ENCODE peak calls at places on chromosome 15, in nine cellular contexts. F, D, N, V, R, P, Q, T and W are unnamed samples.
A peak's percentile ranks its signal among the peaks of the same experiment; 100 is the strongest.

GRCh38 chr15:93241696-93242585 is 152.9 kb upstream of the RGMA start:
- DNase-seq in N (no peak), D (no peak), T (no peak), P (no peak), Q (no peak), V (no peak), R (no peak), F (no peak), W (no peak)

GRCh38 chr15:68674975-68675374 is 96.2 kb downstream of the CORO2B start:
- DNase-seq in P (no peak), R (peak; percentile 52), Q (no peak), N (peak; percentile 40), T (no peak), D (no peak), F (no peak), V (no peak), W (no peak)

GRCh38 chr15:82539690-82540054 is 585 bp downstream of the RPS17 start:
- DNase-seq in Q (no peak), F (no peak), R (no peak), D (no peak), T (no peak), N (no peak), P (peak; percentile 67), V (peak; percentile 26), W (no peak)

GRCh38 chr15:91517491-91518200 is 335.9 kb upstream of the SLCO3A1 start:
- DNase-seq in T (no peak), V (no peak), N (peak; percentile 65), F (no peak), D (no peak), P (no peak), R (no peak), Q (no peak), W (no peak)

GRCh38 chr15:48667701-48668100 is 22.2 kb upstream of the FBN1 start:
- DNase-seq in R (no peak), N (no peak), T (no peak), D (no peak), V (no peak), P (no peak), Q (no peak), F (no peak), W (no peak)

GRCh38 chr15:48766196-48766595 is 44.7 kb downstream of the CEP152 start:
- DNase-seq in D (no peak), P (no peak), T (no peak), V (no peak), N (no peak), R (no peak), Q (no peak), F (no peak), W (no peak)

GRCh38 chr15:65939901-65940617 is 70.8 kb downstream of the RAB11A start:
- DNase-seq in Q (no peak), R (no peak), D (no peak), P (no peak), F (no peak), T (no peak), N (peak; percentile 85), V (peak; percentile 23), W (peak; percentile 89)

GRCh38 chr15:39270976-39271375 is 309.9 kb upstream of the THBS1 start:
- DNase-seq in T (no peak), V (no peak), P (no peak), D (no peak), Q (no peak), R (no peak), F (no peak), N (peak; percentile 80), W (no peak)

GRCh38 chr15:42203891-42204290 is 4.2 kb downstream of the VPS39 start:
- DNase-seq in F (no peak), R (no peak), T (no peak), D (no peak), P (no peak), Q (no peak), N (no peak), V (no peak), W (no peak)

GRCh38 chr15:92068121-92068520 is 214.6 kb downstream of the SLCO3A1 start:
- DNase-seq in F (no peak), R (no peak), N (no peak), T (peak; percentile 4), V (no peak), D (no peak), P (no peak), Q (no peak), W (no peak)

GRCh38 chr15:40747685-40748631 is 7.1 kb downstream of the RMDN3 start:
- DNase-seq in T (peak; percentile 86), Q (no peak), F (no peak), R (no peak), D (no peak), V (peak; percentile 46), P (no peak), N (no peak), W (no peak)

GRCh38 chr15:44780608-44781007 is 44.3 kb downstream of the TRIM69 start:
- DNase-seq in Q (no peak), D (no peak), V (no peak), N (no peak), F (no peak), R (no peak), P (no peak), T (no peak), W (no peak)

GRCh38 chr15:69232144-69232543 is 66.6 kb upstream of the PAQR5 start:
- DNase-seq in R (no peak), T (no peak), V (peak; percentile 46), F (no peak), D (no peak), N (peak; percentile 60), Q (no peak), P (no peak), W (no peak)

GRCh38 chr15:90571063-90571541 is 41.4 kb downstream of the CRTC3 start:
- DNase-seq in T (no peak), D (peak; percentile 54), F (no peak), P (no peak), Q (no peak), V (no peak), N (no peak), R (no peak), W (no peak)

GRCh38 chr15:78156653-78157052 is 7.5 kb downstream of the IDH3A start:
- DNase-seq in T (no peak), N (peak; percentile 44), F (no peak), Q (no peak), V (no peak), P (no peak), R (no peak), D (no peak), W (no peak)
- TF ChIP-seq CTCF in T (no peak), N (no peak), F (no peak), Q (no peak), V (no peak), P (no peak), R (no peak), D (no peak), W (no peak)

GRCh38 chr15:64841258-64842098 is at the start of gene PLEKHO2:
- DNase-seq in F (peak; percentile 95), Q (peak; percentile 92), T (peak; percentile 99), V (peak; percentile 97), N (peak; percentile 87), P (peak; percentile 95), D (peak; percentile 96), R (peak; percentile 97), W (peak; percentile 93)
- TF ChIP-seq CTCF in F (peak; percentile 12), Q (peak; percentile 36), T (peak; percentile 44), V (peak; percentile 45), N (no peak), P (no peak), D (peak; percentile 5), R (no peak), W (peak; percentile 25)

DNA sequence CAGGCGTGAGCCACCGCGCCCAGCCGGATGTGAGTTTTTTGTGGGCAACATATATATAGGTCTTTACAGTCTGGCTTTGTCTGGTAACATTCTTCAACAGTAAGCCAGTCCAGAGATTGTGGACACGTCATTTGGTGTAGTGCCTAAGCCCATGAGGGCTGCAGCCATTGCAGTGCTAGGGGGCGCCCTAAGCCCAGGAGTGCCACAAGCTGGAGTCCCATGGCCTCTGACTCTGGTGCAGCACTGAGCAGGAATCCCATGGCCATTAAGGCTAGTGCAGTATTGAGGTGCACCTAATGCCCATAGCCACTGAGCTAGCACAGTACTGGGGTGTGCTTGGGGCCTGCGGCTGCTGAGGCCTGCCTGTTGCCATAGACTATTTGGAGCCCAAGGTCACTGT is 136.4 kb upstream of the NDN start:
- DNase-seq in P (no peak), R (no peak), F (peak; percentile 25), Q (no peak), D (no peak), V (no peak), T (no peak), N (no peak), W (no peak)
- TF ChIP-seq CTCF in P (no peak), R (no peak), F (no peak), Q (no peak), D (no peak), V (no peak), T (no peak), N (no peak), W (no peak)

GRCh38 chr15:84747423-84748273 is 744 bp upstream of the ZNF592 start:
- DNase-seq in R (peak; percentile 73), F (peak; percentile 83), Q (peak; percentile 66), P (peak; percentile 92), T (peak; percentile 93), D (peak; percentile 85), V (peak; percentile 73), N (peak; percentile 81), W (peak; percentile 82)

GRCh38 chr15:84752195-84752594 is 3.8 kb downstream of the ZNF592 start:
- DNase-seq in T (no peak), N (no peak), Q (no peak), D (no peak), V (no peak), F (no peak), P (no peak), R (no peak), W (no peak)

GRCh38 chr15:84750583-84751092 is 2.2 kb downstream of the ZNF592 start:
- DNase-seq in F (no peak), T (no peak), V (no peak), Q (no peak), R (peak; percentile 50), P (no peak), N (no peak), D (no peak), W (peak; percentile 18)

GRCh38 chr15:84748274-84749110 is at the start of gene ZNF592:
- DNase-seq in F (peak; percentile 84), T (peak; percentile 94), D (peak; percentile 88), V (peak; percentile 77), N (peak; percentile 66), Q (peak; percentile 59), P (peak; percentile 92), R (peak; percentile 82), W (peak; percentile 93)

DNA sequence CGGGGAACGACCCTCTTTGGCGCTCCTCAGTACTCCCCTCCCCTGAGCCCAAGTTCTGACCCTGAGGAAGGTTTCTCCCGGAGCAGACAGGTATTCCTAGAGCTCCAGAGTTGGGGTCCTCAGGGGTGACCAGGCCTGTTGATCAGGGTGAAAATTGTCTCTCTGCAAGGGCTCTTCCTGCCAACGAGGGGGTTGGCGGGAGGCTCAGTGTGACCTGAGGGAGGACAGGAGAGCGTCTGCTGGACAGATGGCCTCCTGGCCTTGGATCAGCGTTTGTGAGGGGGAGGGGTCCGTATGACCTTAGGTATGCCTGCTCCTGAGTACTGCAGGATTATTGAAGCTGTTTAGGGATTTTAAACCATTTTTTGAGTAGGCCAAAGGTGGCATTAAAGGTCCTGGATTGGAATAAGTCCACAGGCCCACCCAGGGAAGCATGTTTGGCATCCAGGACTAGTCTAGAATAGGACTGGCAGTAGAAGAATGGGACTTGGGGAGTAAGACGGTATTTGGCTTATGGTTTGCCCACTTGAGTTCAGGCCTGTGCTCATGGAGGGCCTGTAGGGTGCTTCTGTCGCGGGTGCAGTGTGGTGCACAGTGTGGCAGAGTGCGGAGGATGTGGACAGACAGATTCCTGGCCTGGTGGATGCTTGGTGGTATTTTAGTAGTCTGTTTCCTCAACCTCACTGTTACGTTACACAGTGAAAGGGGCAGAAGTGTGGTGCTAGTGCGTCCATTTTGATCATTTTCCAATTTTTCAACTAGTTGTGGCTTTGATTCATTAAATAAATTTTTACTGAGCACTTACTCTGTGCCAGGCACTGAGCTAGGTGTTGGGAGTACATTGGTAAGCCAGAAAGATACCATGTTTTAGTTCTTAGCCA is 959 bp downstream of the ZNF592 start:
- DNase-seq in V (peak; percentile 42), D (peak; percentile 47), T (peak; percentile 70), Q (no peak), N (peak; percentile 15), F (peak; percentile 51), R (no peak), P (peak; percentile 67), W (peak; percentile 49)
- TF ChIP-seq CTCF in V (no peak), D (no peak), T (no peak), Q (no peak), N (peak; percentile 2), F (peak; percentile 5), R (no peak), P (no peak), W (no peak)